ENCODE peak calls at places on chromosomes 7 and 10, in seven cellular contexts. J, X, Y, U, I, N and B are unnamed samples.

GRCh38 chr7:91596287-91596686 is 284.2 kb downstream of the MTERF1 start:
- DNase-seq in X (no peak), J (no peak), I (no peak), U (peak; percentile 4), N (no peak), Y (no peak), B (no peak)

GRCh38 chr7:80876894-80877414 is 41.9 kb downstream of the SEMA3C start:
- DNase-seq in J (peak; percentile 89), I (peak; percentile 66), X (no peak), Y (no peak), U (no peak), N (no peak), B (no peak)

GRCh38 chr10:29063806-29064644 is 224.8 kb upstream of the LYZL1 start:
- DNase-seq in X (no peak), Y (peak; percentile 26), N (no peak), J (peak; percentile 80), U (peak; percentile 63), I (peak; percentile 10), B (no peak)

GRCh38 chr10:101974091-101974799 is 81.7 kb downstream of the ARMH3 start:
- DNase-seq in Y (no peak), U (peak; percentile 26), X (no peak), I (peak; percentile 50), N (no peak), J (no peak), B (no peak)

GRCh38 chr7:22330903-22331302 is 26.1 kb downstream of the RAPGEF5 start:
- DNase-seq in U (no peak), X (no peak), J (no peak), N (no peak), Y (no peak), I (no peak), B (no peak)

GRCh38 chr10:89355373-89355772 is 22.5 kb upstream of the IFIT1B start:
- DNase-seq in Y (peak; percentile 32), U (peak; percentile 71), J (peak; percentile 90), X (peak; percentile 29), I (peak; percentile 72), N (no peak), B (no peak)

GRCh38 chr7:37193087-37193774 is 255.4 kb downstream of the ELMO1 start:
- DNase-seq in Y (no peak), J (no peak), N (no peak), U (peak; percentile 48), I (no peak), X (no peak), B (no peak)

GRCh38 chr7:36071605-36072004 is 81.4 kb upstream of the EEPD1 start:
- DNase-seq in J (no peak), X (no peak), N (no peak), U (no peak), Y (no peak), I (no peak), B (no peak)

GRCh38 chr10:126090911-126091728 is 194.8 kb downstream of the FANK1 start:
- DNase-seq in I (peak; percentile 97), N (no peak), X (peak; percentile 82), Y (peak; percentile 98), J (peak; percentile 97), U (peak; percentile 62), B (no peak)

GRCh38 chr10:13990918-13991317 is 339.8 kb downstream of the FRMD4A start:
- DNase-seq in Y (no peak), J (peak; percentile 63), I (peak; percentile 70), N (no peak), U (peak; percentile 42), X (no peak), B (no peak)

GRCh38 chr7:94595717-94596116 is 60.2 kb downstream of the SGCE start:
- DNase-seq in X (no peak), N (no peak), U (no peak), J (no peak), Y (no peak), I (no peak), B (no peak)